ENCODE peak calls at places on chromosomes 5 and 9, in eight cellular contexts. One of them, this sample, is unnamed.

GRCh38 chr5:151092750-151093149 is 11.9 kb upstream of the TNIP1 start:
- DNase-seq in lung: peak; percentile 48
- DNase-seq in prostate gland: no peak
- DNase-seq in fibroblast of pulmonary artery: peak; percentile 72
- DNase-seq in mucosa of descending colon: no peak
- DNase-seq in choroid plexus epithelial cell: peak; percentile 57
- DNase-seq in fibroblast of mammary gland: peak; percentile 84
- DNase-seq in Peyer's patch: no peak
- DNase-seq in this sample: peak; percentile 62

GRCh38 chr9:133128152-133128551 is 7.1 kb upstream of the RALGDS start:
- DNase-seq in lung: no peak
- DNase-seq in prostate gland: no peak
- DNase-seq in fibroblast of pulmonary artery: no peak
- DNase-seq in mucosa of descending colon: no peak
- DNase-seq in choroid plexus epithelial cell: no peak
- DNase-seq in fibroblast of mammary gland: no peak
- DNase-seq in Peyer's patch: no peak
- DNase-seq in this sample: no peak

GRCh38 chr9:81915801-81916505 is 12.3 kb upstream of the SPATA31D4 start:
- DNase-seq in lung: no peak
- DNase-seq in prostate gland: no peak
- DNase-seq in fibroblast of pulmonary artery: peak; percentile 29
- DNase-seq in mucosa of descending colon: no peak
- DNase-seq in choroid plexus epithelial cell: no peak
- DNase-seq in fibroblast of mammary gland: no peak
- DNase-seq in Peyer's patch: no peak
- DNase-seq in this sample: no peak

GRCh38 chr9:134058716-134059115 is 9.1 kb downstream of the BRD3 start:
- DNase-seq in lung: no peak
- DNase-seq in prostate gland: no peak
- DNase-seq in fibroblast of pulmonary artery: no peak
- DNase-seq in mucosa of descending colon: peak; percentile 23
- DNase-seq in choroid plexus epithelial cell: no peak
- DNase-seq in fibroblast of mammary gland: peak; percentile 30
- DNase-seq in Peyer's patch: no peak
- DNase-seq in this sample: no peak

GRCh38 chr9:38294130-38294529 is 98.4 kb upstream of the ALDH1B1 start:
- DNase-seq in lung: no peak
- DNase-seq in prostate gland: no peak
- DNase-seq in fibroblast of pulmonary artery: no peak
- DNase-seq in mucosa of descending colon: no peak
- DNase-seq in choroid plexus epithelial cell: no peak
- DNase-seq in fibroblast of mammary gland: no peak
- DNase-seq in Peyer's patch: no peak
- DNase-seq in this sample: no peak

GRCh38 chr5:113776168-113776567 is 262.7 kb downstream of the YTHDC2 start:
- DNase-seq in lung: no peak
- DNase-seq in prostate gland: no peak
- DNase-seq in fibroblast of pulmonary artery: no peak
- DNase-seq in mucosa of descending colon: no peak
- DNase-seq in choroid plexus epithelial cell: no peak
- DNase-seq in fibroblast of mammary gland: no peak
- DNase-seq in Peyer's patch: no peak
- DNase-seq in this sample: no peak

GRCh38 chr9:86239053-86239770 is 20.2 kb downstream of the C9orf153 start:
- DNase-seq in lung: no peak
- DNase-seq in prostate gland: no peak
- DNase-seq in fibroblast of pulmonary artery: no peak
- DNase-seq in mucosa of descending colon: no peak
- DNase-seq in choroid plexus epithelial cell: peak; percentile 26
- DNase-seq in fibroblast of mammary gland: peak; percentile 16
- DNase-seq in Peyer's patch: no peak
- DNase-seq in this sample: no peak

GRCh38 chr5:39696672-39697398 is 272.1 kb upstream of the DAB2 start:
- DNase-seq in lung: no peak
- DNase-seq in prostate gland: no peak
- DNase-seq in fibroblast of pulmonary artery: no peak
- DNase-seq in mucosa of descending colon: no peak
- DNase-seq in choroid plexus epithelial cell: peak; percentile 40
- DNase-seq in fibroblast of mammary gland: no peak
- DNase-seq in Peyer's patch: no peak
- DNase-seq in this sample: peak; percentile 58

GRCh38 chr9:128412120-128412790 is 8.4 kb upstream of the CERCAM start:
- DNase-seq in lung: peak; percentile 35
- DNase-seq in prostate gland: peak; percentile 11
- DNase-seq in fibroblast of pulmonary artery: peak; percentile 51
- DNase-seq in mucosa of descending colon: peak; percentile 45
- DNase-seq in choroid plexus epithelial cell: peak; percentile 45
- DNase-seq in fibroblast of mammary gland: peak; percentile 30
- DNase-seq in Peyer's patch: peak; percentile 21
- DNase-seq in this sample: peak; percentile 44

GRCh38 chr5:126052791-126053190 is 370.4 kb upstream of the GRAMD2B start:
- DNase-seq in lung: no peak
- DNase-seq in prostate gland: no peak
- DNase-seq in fibroblast of pulmonary artery: no peak
- DNase-seq in mucosa of descending colon: no peak
- DNase-seq in choroid plexus epithelial cell: no peak
- DNase-seq in fibroblast of mammary gland: peak; percentile 17
- DNase-seq in Peyer's patch: no peak
- DNase-seq in this sample: peak; percentile 5

GRCh38 chr5:10519729-10520128 is 44.1 kb upstream of the ANKRD33B start:
- DNase-seq in lung: no peak
- DNase-seq in prostate gland: no peak
- DNase-seq in fibroblast of pulmonary artery: no peak
- DNase-seq in mucosa of descending colon: no peak
- DNase-seq in choroid plexus epithelial cell: no peak
- DNase-seq in fibroblast of mammary gland: no peak
- DNase-seq in Peyer's patch: no peak
- DNase-seq in this sample: no peak

GRCh38 chr9:27534131-27534530 is 4.5 kb upstream of the MOB3B start:
- DNase-seq in lung: no peak
- DNase-seq in prostate gland: no peak
- DNase-seq in fibroblast of pulmonary artery: no peak
- DNase-seq in mucosa of descending colon: no peak
- DNase-seq in choroid plexus epithelial cell: no peak
- DNase-seq in fibroblast of mammary gland: no peak
- DNase-seq in Peyer's patch: no peak
- DNase-seq in this sample: peak; percentile 52

GRCh38 chr5:61916621-61917620 is 389.1 kb upstream of the KIF2A start:
- DNase-seq in lung: no peak
- DNase-seq in prostate gland: peak; percentile 29
- DNase-seq in fibroblast of pulmonary artery: no peak
- DNase-seq in mucosa of descending colon: no peak
- DNase-seq in choroid plexus epithelial cell: peak; percentile 4
- DNase-seq in fibroblast of mammary gland: no peak
- DNase-seq in Peyer's patch: no peak
- DNase-seq in this sample: no peak

GRCh38 chr9:127278372-127278771 is 13.8 kb downstream of the GARNL3 start:
- DNase-seq in lung: no peak
- DNase-seq in prostate gland: no peak
- DNase-seq in fibroblast of pulmonary artery: no peak
- DNase-seq in mucosa of descending colon: no peak
- DNase-seq in choroid plexus epithelial cell: no peak
- DNase-seq in fibroblast of mammary gland: no peak
- DNase-seq in Peyer's patch: no peak
- DNase-seq in this sample: no peak

GRCh38 chr9:114033397-114034103 is 44.5 kb downstream of the AMBP start:
- DNase-seq in lung: peak; percentile 26
- DNase-seq in prostate gland: peak; percentile 4
- DNase-seq in fibroblast of pulmonary artery: peak; percentile 23
- DNase-seq in mucosa of descending colon: peak; percentile 48
- DNase-seq in choroid plexus epithelial cell: peak; percentile 31
- DNase-seq in fibroblast of mammary gland: peak; percentile 16
- DNase-seq in Peyer's patch: no peak
- DNase-seq in this sample: peak; percentile 16

GRCh38 chr9:97666907-97667686 is 30.0 kb downstream of the XPA start:
- DNase-seq in lung: no peak
- DNase-seq in prostate gland: no peak
- DNase-seq in fibroblast of pulmonary artery: no peak
- DNase-seq in mucosa of descending colon: no peak
- DNase-seq in choroid plexus epithelial cell: no peak
- DNase-seq in fibroblast of mammary gland: no peak
- DNase-seq in Peyer's patch: no peak
- DNase-seq in this sample: no peak

GRCh38 chr9:34983209-34983608 is 6.3 kb upstream of the DNAJB5 start:
- DNase-seq in lung: no peak
- DNase-seq in prostate gland: no peak
- DNase-seq in fibroblast of pulmonary artery: no peak
- DNase-seq in mucosa of descending colon: no peak
- DNase-seq in choroid plexus epithelial cell: no peak
- DNase-seq in fibroblast of mammary gland: no peak
- DNase-seq in Peyer's patch: peak; percentile 59
- DNase-seq in this sample: no peak

GRCh38 chr9:131960805-131961495 is 118.7 kb downstream of the MED27 start:
- DNase-seq in lung: no peak
- DNase-seq in prostate gland: no peak
- DNase-seq in fibroblast of pulmonary artery: no peak
- DNase-seq in mucosa of descending colon: no peak
- DNase-seq in choroid plexus epithelial cell: no peak
- DNase-seq in fibroblast of mammary gland: no peak
- DNase-seq in Peyer's patch: no peak
- DNase-seq in this sample: no peak

DNA sequence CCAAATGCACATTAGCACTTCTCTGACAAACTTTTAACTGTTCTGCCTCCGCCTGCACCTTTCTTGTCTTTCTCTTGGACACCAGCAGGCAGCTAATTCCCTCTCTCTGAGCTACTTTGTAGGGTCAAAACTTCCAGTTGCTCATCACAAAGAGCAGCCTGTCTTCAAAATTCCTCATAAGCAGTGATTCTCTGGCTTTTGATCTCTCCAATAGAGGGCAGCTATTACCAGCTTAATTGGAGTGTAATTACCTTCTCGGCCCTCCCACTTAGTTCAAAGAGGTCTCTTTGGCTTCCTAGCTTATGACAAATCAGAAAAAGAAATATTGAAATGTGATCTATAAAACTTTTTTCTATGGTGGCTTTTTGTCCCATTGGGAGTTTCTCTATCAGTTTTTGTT is 43.6 kb upstream of the RAD23B start:
- DNase-seq in lung: no peak
- DNase-seq in prostate gland: no peak
- DNase-seq in fibroblast of pulmonary artery: no peak
- DNase-seq in mucosa of descending colon: no peak
- DNase-seq in choroid plexus epithelial cell: peak; percentile 66
- DNase-seq in fibroblast of mammary gland: peak; percentile 65
- DNase-seq in Peyer's patch: no peak
- DNase-seq in this sample: peak; percentile 59
- TF ChIP-seq CTCF in lung: peak; percentile 28
- TF ChIP-seq CTCF in prostate gland: peak; percentile 40
- TF ChIP-seq CTCF in fibroblast of pulmonary artery: peak; percentile 17
- TF ChIP-seq CTCF in mucosa of descending colon: peak; percentile 9
- TF ChIP-seq CTCF in choroid plexus epithelial cell: peak; percentile 50
- TF ChIP-seq CTCF in fibroblast of mammary gland: peak; percentile 37
- TF ChIP-seq CTCF in Peyer's patch: peak; percentile 47
- TF ChIP-seq CTCF in this sample: peak; percentile 58

DNA sequence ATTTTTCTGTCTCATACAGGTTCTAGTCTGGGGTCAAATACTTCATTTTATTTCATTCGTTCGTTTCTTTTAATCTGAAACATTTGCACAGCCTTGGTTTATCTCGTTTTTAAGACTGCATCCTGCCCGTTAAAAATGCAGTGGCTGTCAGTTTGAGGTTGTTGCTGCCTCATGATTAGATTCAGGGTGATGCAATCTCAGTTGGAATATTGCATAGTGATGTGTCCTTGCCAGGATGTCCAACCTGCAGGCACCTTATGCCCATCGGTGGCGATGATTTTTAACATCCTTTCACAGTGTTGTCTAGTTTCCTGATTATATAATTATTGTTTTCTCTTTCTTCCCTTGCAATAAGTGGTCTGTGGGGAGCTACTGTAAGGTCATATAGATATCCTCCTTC is 45.1 kb downstream of the SH3GL2 start:
- DNase-seq in lung: no peak
- DNase-seq in prostate gland: no peak
- DNase-seq in fibroblast of pulmonary artery: no peak
- DNase-seq in mucosa of descending colon: no peak
- DNase-seq in choroid plexus epithelial cell: no peak
- DNase-seq in fibroblast of mammary gland: no peak
- DNase-seq in Peyer's patch: no peak
- DNase-seq in this sample: no peak
- H3K4me3 ChIP-seq in lung: no peak overlapping the region
- H3K4me3 ChIP-seq in prostate gland: no peak overlapping the region
- H3K4me3 ChIP-seq in fibroblast of pulmonary artery: no peak overlapping the region
- H3K4me3 ChIP-seq in mucosa of descending colon: no peak overlapping the region
- H3K4me3 ChIP-seq in choroid plexus epithelial cell: no peak overlapping the region
- H3K4me3 ChIP-seq in fibroblast of mammary gland: no peak overlapping the region
- H3K4me3 ChIP-seq in Peyer's patch: no peak overlapping the region
- H3K4me3 ChIP-seq in this sample: no peak overlapping the region

GRCh38 chr9:90821697-90822096 is 20.1 kb downstream of the SYK start:
- DNase-seq in lung: no peak
- DNase-seq in prostate gland: no peak
- DNase-seq in fibroblast of pulmonary artery: no peak
- DNase-seq in mucosa of descending colon: no peak
- DNase-seq in choroid plexus epithelial cell: peak; percentile 7
- DNase-seq in fibroblast of mammary gland: no peak
- DNase-seq in Peyer's patch: no peak
- DNase-seq in this sample: no peak
- TF ChIP-seq CTCF in lung: no peak
- TF ChIP-seq CTCF in prostate gland: no peak
- TF ChIP-seq CTCF in fibroblast of pulmonary artery: no peak
- TF ChIP-seq CTCF in mucosa of descending colon: no peak
- TF ChIP-seq CTCF in choroid plexus epithelial cell: no peak
- TF ChIP-seq CTCF in fibroblast of mammary gland: no peak
- TF ChIP-seq CTCF in Peyer's patch: no peak
- TF ChIP-seq CTCF in this sample: no peak

GRCh38 chr5:51388488-51389325 is 5.5 kb downstream of the ISL1 start:
- DNase-seq in lung: no peak
- DNase-seq in prostate gland: no peak
- DNase-seq in fibroblast of pulmonary artery: no peak
- DNase-seq in mucosa of descending colon: no peak
- DNase-seq in choroid plexus epithelial cell: no peak
- DNase-seq in fibroblast of mammary gland: no peak
- DNase-seq in Peyer's patch: no peak
- DNase-seq in this sample: no peak

GRCh38 chr5:51391175-51391574 is 7.9 kb downstream of the ISL1 start:
- DNase-seq in lung: no peak
- DNase-seq in prostate gland: no peak
- DNase-seq in fibroblast of pulmonary artery: no peak
- DNase-seq in mucosa of descending colon: no peak
- DNase-seq in choroid plexus epithelial cell: no peak
- DNase-seq in fibroblast of mammary gland: no peak
- DNase-seq in Peyer's patch: no peak
- DNase-seq in this sample: no peak

GRCh38 chr5:51389582-51390463 is 6.6 kb downstream of the ISL1 start:
- DNase-seq in lung: no peak
- DNase-seq in prostate gland: no peak
- DNase-seq in fibroblast of pulmonary artery: no peak
- DNase-seq in mucosa of descending colon: no peak
- DNase-seq in choroid plexus epithelial cell: no peak
- DNase-seq in fibroblast of mammary gland: no peak
- DNase-seq in Peyer's patch: no peak
- DNase-seq in this sample: no peak

GRCh38 chr5:51387854-51388320 is 4.6 kb downstream of the ISL1 start:
- DNase-seq in lung: no peak
- DNase-seq in prostate gland: no peak
- DNase-seq in fibroblast of pulmonary artery: no peak
- DNase-seq in mucosa of descending colon: no peak
- DNase-seq in choroid plexus epithelial cell: no peak
- DNase-seq in fibroblast of mammary gland: no peak
- DNase-seq in Peyer's patch: no peak
- DNase-seq in this sample: no peak

DNA sequence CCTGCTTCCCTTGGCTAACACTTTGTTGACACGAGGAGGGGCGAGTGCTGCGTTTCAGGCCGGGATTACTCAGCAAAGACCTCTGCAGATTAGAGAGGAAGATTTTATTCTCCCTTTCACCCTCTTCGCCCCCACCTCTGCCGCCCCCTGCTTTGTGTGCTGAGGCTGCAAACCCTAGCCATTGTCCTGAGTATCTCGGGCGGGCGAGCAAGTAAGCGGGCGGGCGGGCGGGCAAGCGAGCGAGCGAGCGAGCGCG is 6.0 kb downstream of the ISL1 start:
- DNase-seq in lung: no peak
- DNase-seq in prostate gland: no peak
- DNase-seq in fibroblast of pulmonary artery: no peak
- DNase-seq in mucosa of descending colon: no peak
- DNase-seq in choroid plexus epithelial cell: no peak
- DNase-seq in fibroblast of mammary gland: no peak
- DNase-seq in Peyer's patch: no peak
- DNase-seq in this sample: no peak
- H3K4me3 ChIP-seq in lung: no peak overlapping the region
- H3K4me3 ChIP-seq in prostate gland: peak overlapping the region; percentile 18
- H3K4me3 ChIP-seq in fibroblast of pulmonary artery: no peak overlapping the region
- H3K4me3 ChIP-seq in mucosa of descending colon: no peak overlapping the region
- H3K4me3 ChIP-seq in choroid plexus epithelial cell: no peak overlapping the region
- H3K4me3 ChIP-seq in fibroblast of mammary gland: no peak overlapping the region
- H3K4me3 ChIP-seq in Peyer's patch: peak overlapping the region; percentile 14
- H3K4me3 ChIP-seq in this sample: no peak overlapping the region

This sample was measured in fibroblast of villous mesenchyme.